ENCODE peak calls at places on chromosomes 5 and 9, in ten cellular contexts. O, B, N, W, Y, Z, R, P, C and S are unnamed samples.
A peak's percentile ranks its signal among the peaks of the same experiment; 100 is the strongest.

GRCh38 chr5:10439692-10440091 is 2.0 kb upstream of the ROPN1L start:
- DNase-seq in O (no peak), B (no peak), N (no peak), W (no peak), Y (no peak), Z (no peak), R (no peak), P (no peak), C (no peak), S (no peak)

GRCh38 chr9:123090198-123090896 is 56.9 kb downstream of the GPR21 start:
- DNase-seq in O (no peak), B (no peak), N (peak; percentile 38), W (no peak), Y (no peak), Z (no peak), R (no peak), P (no peak), C (no peak), S (no peak)

GRCh38 chr9:20989923-20990341 is 41.5 kb downstream of the HACD4 start:
- DNase-seq in O (no peak), B (no peak), N (no peak), W (no peak), Y (no peak), Z (no peak), R (no peak), P (no peak), C (no peak), S (no peak)

GRCh38 chr5:176614805-176615478 is 5.0 kb upstream of the GPRIN1 start:
- DNase-seq in O (no peak), B (no peak), N (peak; percentile 88), W (peak; percentile 76), Y (peak; percentile 12), Z (peak; percentile 65), R (no peak), P (no peak), C (peak; percentile 78), S (peak; percentile 79)

GRCh38 chr5:113230711-113231652 is 203.8 kb downstream of the TSSK1B start:
- DNase-seq in O (no peak), B (no peak), N (peak; percentile 56), W (peak; percentile 68), Y (no peak), Z (no peak), R (no peak), P (peak; percentile 20), C (peak; percentile 86), S (peak; percentile 55)

GRCh38 chr5:55816342-55816741 is 34.8 kb upstream of the IL31RA start:
- DNase-seq in O (no peak), B (no peak), N (peak; percentile 97), W (peak; percentile 97), Y (peak; percentile 30), Z (no peak), R (no peak), P (peak; percentile 8), C (peak; percentile 73), S (peak; percentile 90)

GRCh38 chr5:140093866-140094265 is 20.0 kb upstream of the PURA start:
- DNase-seq in O (no peak), B (no peak), N (no peak), W (no peak), Y (no peak), Z (no peak), R (no peak), P (no peak), C (no peak), S (no peak)

GRCh38 chr5:58122993-58123392 is 336.9 kb downstream of the PLK2 start:
- DNase-seq in O (no peak), B (no peak), N (no peak), W (no peak), Y (no peak), Z (no peak), R (no peak), P (no peak), C (no peak), S (no peak)

GRCh38 chr5:63101870-63102269 is 523.3 kb downstream of the LRRC70 start:
- DNase-seq in O (no peak), B (no peak), N (no peak), W (no peak), Y (no peak), Z (no peak), R (no peak), P (no peak), C (no peak), S (no peak)

GRCh38 chr9:134253596-134254205 is 72.6 kb upstream of the RXRA start:
- DNase-seq in O (no peak), B (no peak), N (peak; percentile 59), W (peak; percentile 8), Y (no peak), Z (no peak), R (no peak), P (no peak), C (no peak), S (peak; percentile 11)

GRCh38 chr5:71748360-71748759 is 29.3 kb downstream of the CARTPT start:
- DNase-seq in O (no peak), B (no peak), N (no peak), W (no peak), Y (no peak), Z (no peak), R (no peak), P (no peak), C (peak; percentile 27), S (no peak)

GRCh38 chr9:17065062-17065461 is 69.8 kb upstream of the CNTLN start:
- DNase-seq in O (no peak), B (no peak), N (peak; percentile 33), W (peak; percentile 16), Y (no peak), Z (no peak), R (no peak), P (no peak), C (peak; percentile 5), S (no peak)

GRCh38 chr5:1179383-1179715 is 22.0 kb upstream of the SLC6A19 start:
- DNase-seq in O (no peak), B (no peak), N (no peak), W (no peak), Y (no peak), Z (no peak), R (no peak), P (no peak), C (no peak), S (no peak)

GRCh38 chr9:85224729-85225128 is 517.0 kb downstream of the AGTPBP1 start:
- DNase-seq in O (no peak), B (no peak), N (no peak), W (peak; percentile 41), Y (no peak), Z (no peak), R (no peak), P (no peak), C (peak; percentile 91), S (peak; percentile 48)

GRCh38 chr9:28378236-28378635 is 805.0 kb upstream of the C9orf72 start:
- DNase-seq in O (no peak), B (no peak), N (no peak), W (no peak), Y (no peak), Z (no peak), R (no peak), P (no peak), C (peak; percentile 13), S (peak; percentile 82)

GRCh38 chr5:137600721-137601360 is 101.7 kb upstream of the SPOCK1 start:
- DNase-seq in O (no peak), B (no peak), N (no peak), W (no peak), Y (no peak), Z (no peak), R (no peak), P (no peak), C (no peak), S (no peak)

GRCh38 chr5:103993028-103993427 is 430.4 kb upstream of the NUDT12 start:
- DNase-seq in O (no peak), B (no peak), N (no peak), W (no peak), Y (no peak), Z (no peak), R (no peak), P (no peak), C (no peak), S (no peak)

GRCh38 chr5:171520300-171521170 is 101.1 kb downstream of the FGF18 start:
- DNase-seq in O (no peak), B (no peak), N (peak; percentile 18), W (no peak), Y (no peak), Z (peak; percentile 3), R (no peak), P (peak; percentile 49), C (peak; percentile 36), S (peak; percentile 34)

GRCh38 chr5:6644841-6645240 is 11.6 kb downstream of the SRD5A1 start:
- DNase-seq in O (no peak), B (no peak), N (peak; percentile 49), W (no peak), Y (no peak), Z (no peak), R (no peak), P (no peak), C (no peak), S (no peak)